ENCODE peak calls at places on chromosome 21, in seven cellular contexts. A is G401; V is stimulated activated CD4-positive, alpha-beta T cell treated with anti-CD3 and anti-CD28 coated beads, Interleukin-1b, Interleukin-23, amount 100 ng/mL, for 4 hours; B is neural crest cell; J is midbrain; T is left colon; R is Ammon's horn. Y is an unnamed sample.

GRCh38 chr21:36408568-36408967 is 23.4 kb downstream of the CHAF1B start:
- DNase-seq in B (no peak), V (no peak), A (no peak), J (no peak), T (no peak), R (no peak), Y (no peak)

GRCh38 chr21:17613242-17613676 is 558 bp upstream of the BTG3 start:
- DNase-seq in J (peak), V (no peak), T (peak), R (peak), B (no peak), A (no peak), Y (peak)

GRCh38 chr21:45957986-45958610 is 23.5 kb upstream of the COL6A1 start:
- DNase-seq in B (no peak), V (no peak), A (no peak), T (no peak), R (no peak), J (no peak), Y (no peak)

GRCh38 chr21:35102488-35103407 is 53.6 kb upstream of the RUNX1 start:
- DNase-seq in A (no peak), B (no peak), T (peak), R (peak), V (peak), J (peak), Y (peak)

GRCh38 chr21:41075668-41076463 is 92.1 kb upstream of the BACE2 start:
- DNase-seq in V (no peak), B (no peak), J (no peak), T (no peak), R (no peak), A (no peak), Y (no peak)

GRCh38 chr21:44380876-44381275 is 27.5 kb downstream of the TRPM2 start:
- DNase-seq in V (no peak), A (no peak), J (no peak), T (no peak), R (no peak), B (no peak), Y (no peak)

GRCh38 chr21:26965567-26966359 is 1.1 kb downstream of the ADAMTS5 start:
- DNase-seq in J (peak), B (peak), V (no peak), T (peak), R (peak), A (peak), Y (no peak)

GRCh38 chr21:38985423-38986378 is 180.0 kb downstream of the ETS2 start:
- DNase-seq in V (no peak), A (no peak), B (no peak), J (no peak), R (peak), T (peak), Y (no peak)

GRCh38 chr21:37044643-37045042 is 28.2 kb downstream of the PIGP start:
- DNase-seq in B (no peak), V (no peak), R (no peak), T (no peak), A (no peak), J (no peak), Y (no peak)

GRCh38 chr21:39776589-39776988 is 31.6 kb downstream of the IGSF5 start:
- DNase-seq in B (no peak), A (no peak), J (no peak), T (no peak), R (no peak), V (no peak), Y (no peak)

GRCh38 chr21:32371913-32372314 is 20.9 kb downstream of the URB1 start:
- DNase-seq in T (no peak), A (no peak), B (no peak), V (no peak), J (no peak), R (no peak), Y (no peak)

GRCh38 chr21:33998809-33999208 is 74.6 kb upstream of the MRPS6 start:
- DNase-seq in R (no peak), B (no peak), T (no peak), A (no peak), V (no peak), J (no peak), Y (no peak)

GRCh38 chr21:44903689-44904088 is 17.0 kb downstream of the ITGB2 start:
- DNase-seq in B (no peak), R (no peak), J (no peak), T (no peak), A (no peak), V (no peak), Y (no peak)

GRCh38 chr21:46150073-46150472 is 5.3 kb downstream of the FTCD start:
- DNase-seq in J (no peak), T (no peak), V (no peak), B (no peak), A (no peak), R (no peak), Y (no peak)

GRCh38 chr21:26148834-26149354 is 21.7 kb downstream of the APP start:
- DNase-seq in V (no peak), B (no peak), J (no peak), R (no peak), T (no peak), A (no peak), Y (no peak)

GRCh38 chr21:22585558-22585957 is 1587.3 kb downstream of the NCAM2 start:
- DNase-seq in R (no peak), A (no peak), V (no peak), T (no peak), B (no peak), J (no peak), Y (no peak)

GRCh38 chr21:38039841-38040240 is 123.6 kb upstream of the KCNJ6 start:
- DNase-seq in B (no peak), V (no peak), J (no peak), T (no peak), R (no peak), A (no peak), Y (no peak)

GRCh38 chr21:34598931-34599400 is 15.9 kb downstream of the RCAN1 start:
- DNase-seq in R (no peak), J (no peak), V (no peak), A (no peak), B (no peak), T (no peak), Y (no peak)

GRCh38 chr21:31420354-31420753 is 76.3 kb upstream of the TIAM1 start:
- DNase-seq in J (no peak), B (no peak), R (no peak), A (no peak), T (no peak), V (no peak), Y (no peak)

GRCh38 chr21:28615276-28615675 is 377.4 kb downstream of the LTN1 start:
- DNase-seq in A (no peak), B (no peak), R (no peak), J (no peak), V (no peak), T (no peak), Y (no peak)

GRCh38 chr21:33035147-33035546 is 9.4 kb downstream of the OLIG2 start:
- DNase-seq in V (no peak), A (no peak), T (no peak), J (no peak), R (no peak), B (no peak), Y (no peak)

GRCh38 chr21:14900058-14900457 is 164.7 kb downstream of the NRIP1 start:
- DNase-seq in R (no peak), T (no peak), A (no peak), V (no peak), J (no peak), B (no peak), Y (no peak)

GRCh38 chr21:25837545-25838263 is 102.9 kb downstream of the GABPA start:
- DNase-seq in J (no peak), A (no peak), V (no peak), B (no peak), R (no peak), T (no peak), Y (peak)

GRCh38 chr21:42658320-42659105 is 5.1 kb downstream of the PDE9A start:
- DNase-seq in B (no peak), A (no peak), J (no peak), T (no peak), V (no peak), R (no peak), Y (no peak)

GRCh38 chr21:37915941-37916794 is at the start of gene KCNJ6:
- DNase-seq in B (peak), J (peak), V (no peak), T (peak), A (peak), R (peak), Y (no peak)

GRCh38 chr21:16418663-16419062 is 688.9 kb downstream of the USP25 start:
- DNase-seq in B (no peak), V (no peak), R (no peak), A (peak), J (no peak), T (no peak), Y (peak)

GRCh38 chr21:41750051-41750450 is 16.8 kb downstream of the RIPK4 start:
- DNase-seq in A (no peak), T (no peak), J (no peak), B (peak), V (no peak), R (no peak), Y (no peak)

GRCh38 chr21:31977816-31978215 is 105.0 kb downstream of the HUNK start:
- DNase-seq in J (no peak), V (no peak), T (no peak), R (no peak), A (no peak), B (no peak), Y (no peak)